ENCODE peak calls at places on chromosomes 5 and 9, in eight cellular contexts. R, J, K, H, W, X, U and V are unnamed samples.

GRCh38 chr5:149796025-149796424 is 65.9 kb downstream of the PPARGC1B start:
- DNase-seq in R (no peak), H (no peak), J (no peak), X (no peak), W (no peak), U (no peak), K (no peak), V (no peak)

GRCh38 chr5:53331463-53331862 is 149.0 kb upstream of the FST start:
- DNase-seq in U (peak; percentile 42), W (peak; percentile 77), K (no peak), H (no peak), J (no peak), X (no peak), R (no peak), V (no peak)

GRCh38 chr9:10674586-10674985 is 61.8 kb upstream of the PTPRD start:
- DNase-seq in W (no peak), R (no peak), U (no peak), X (no peak), K (no peak), J (no peak), H (no peak), V (no peak)

GRCh38 chr5:173016621-173017046 is 33.1 kb downstream of the ATP6V0E1 start:
- DNase-seq in H (no peak), R (no peak), U (peak; percentile 88), K (no peak), W (peak; percentile 62), X (no peak), J (no peak), V (peak; percentile 48)

GRCh38 chr9:35729700-35730485 is 2.1 kb downstream of the TLN1 start:
- DNase-seq in J (no peak), H (no peak), K (peak; percentile 92), U (peak; percentile 86), R (no peak), X (peak; percentile 31), W (peak; percentile 80), V (no peak)

GRCh38 chr5:153987310-153987709 is 51.4 kb downstream of the FAM114A2 start:
- DNase-seq in U (no peak), K (no peak), W (no peak), H (no peak), X (no peak), J (no peak), R (no peak), V (no peak)

GRCh38 chr5:159807586-159807985 is 108.7 kb upstream of the ADRA1B start:
- DNase-seq in J (no peak), W (no peak), U (no peak), K (no peak), X (no peak), H (no peak), R (no peak), V (no peak)

GRCh38 chr9:21381752-21382339 is 3.4 kb downstream of the IFNA2 start:
- DNase-seq in U (no peak), J (no peak), R (peak; percentile 41), X (no peak), W (no peak), K (no peak), H (no peak), V (no peak)

GRCh38 chr5:132751444-132751843 is 4.2 kb downstream of the CCNI2 start:
- DNase-seq in J (no peak), K (no peak), X (peak; percentile 64), H (no peak), W (peak; percentile 76), U (peak; percentile 95), R (peak; percentile 53), V (no peak)

GRCh38 chr5:90488791-90489190 is 14.1 kb downstream of the POLR3G start:
- DNase-seq in K (no peak), H (no peak), X (no peak), R (no peak), W (no peak), J (no peak), U (no peak), V (no peak)